ENCODE peak calls at places on chromosomes 5 and 9, in five cellular contexts. Z is hepatocyte, S is stomach, L is dorsolateral prefrontal cortex, O is transverse colon. Q is an unnamed sample.
A peak's percentile ranks its signal among the peaks of the same experiment; 100 is the strongest.

GRCh38 chr5:122707796-122708195 is 67.1 kb upstream of the SNX2 start:
- DNase-seq in Z (no peak), S (no peak), L (no peak), O (no peak), Q (no peak)

GRCh38 chr5:174307656-174308271 is 262.3 kb downstream of the NSG2 start:
- DNase-seq in Z (no peak), S (no peak), L (no peak), O (no peak), Q (no peak)

GRCh38 chr9:34988218-34989055 is 1.1 kb upstream of the DNAJB5 start:
- DNase-seq in Z (no peak), S (no peak), L (peak; percentile 79), O (peak; percentile 37), Q (no peak)

GRCh38 chr9:31347082-31347617 is 1037.3 kb upstream of the ACO1 start:
- DNase-seq in Z (no peak), S (no peak), L (no peak), O (no peak), Q (no peak)

GRCh38 chr5:96017951-96018350 is 56.3 kb upstream of the ELL2 start:
- DNase-seq in Z (peak; percentile 49), S (no peak), L (no peak), O (no peak), Q (no peak)

GRCh38 chr5:36630201-36630968 is 24.0 kb downstream of the SLC1A3 start:
- DNase-seq in Z (no peak), S (no peak), L (no peak), O (no peak), Q (no peak)

GRCh38 chr5:149007174-149007573 is 55.7 kb downstream of the SH3TC2 start:
- DNase-seq in Z (no peak), S (no peak), L (no peak), O (no peak), Q (no peak)

GRCh38 chr5:150616506-150616905 is 24.0 kb upstream of the SYNPO start:
- DNase-seq in Z (no peak), S (no peak), L (no peak), O (no peak), Q (no peak)

GRCh38 chr5:177369050-177369912 is 11.6 kb downstream of the RGS14 start:
- DNase-seq in Z (peak; percentile 57), S (no peak), L (peak; percentile 58), O (no peak), Q (no peak)

GRCh38 chr5:149371296-149371962 is 7.7 kb downstream of the IL17B start:
- DNase-seq in Z (peak; percentile 81), S (peak; percentile 72), L (peak; percentile 56), O (peak; percentile 72), Q (no peak)

GRCh38 chr9:26112724-26113123 is 434.5 kb upstream of the TUSC1 start:
- DNase-seq in Z (no peak), S (no peak), L (no peak), O (no peak), Q (no peak)

GRCh38 chr9:70340572-70340971 is 73.9 kb downstream of the KLF9 start:
- DNase-seq in Z (peak; percentile 36), S (no peak), L (no peak), O (no peak), Q (no peak)

GRCh38 chr9:121013911-121014310 is 36.2 kb downstream of the C5 start:
- DNase-seq in Z (no peak), S (no peak), L (no peak), O (no peak), Q (no peak)

GRCh38 chr5:173554989-173555705 is 61.3 kb downstream of the BOD1 start:
- DNase-seq in Z (no peak), S (no peak), L (peak; percentile 74), O (no peak), Q (no peak)

DNA sequence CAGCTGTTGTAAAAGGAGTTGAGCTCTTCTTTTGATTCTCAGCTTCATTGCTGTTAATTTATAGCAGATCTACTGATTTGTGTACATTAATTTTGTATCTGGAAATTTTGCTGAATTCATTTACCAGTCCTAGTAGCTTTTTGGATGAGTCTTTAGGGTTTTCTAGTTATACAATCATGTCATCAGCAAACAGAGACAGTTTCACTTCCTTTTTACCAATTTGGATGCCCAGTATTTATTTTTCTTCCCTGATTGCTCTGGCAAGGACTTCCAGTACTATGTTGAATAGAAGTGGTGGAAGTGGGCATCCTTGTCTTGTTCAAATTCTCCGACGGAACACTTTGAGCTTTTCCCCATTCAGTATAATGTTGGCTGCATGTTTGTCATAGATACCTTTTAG is 398.9 kb upstream of the POU5F2 start:
- DNase-seq in Z (no peak), S (no peak), L (no peak), O (no peak), Q (no peak)
- TF ChIP-seq CTCF in Z (no peak), S (no peak), L (no peak), O (no peak), Q (no peak)

GRCh38 chr5:180799902-180800801 is 2.5 kb downstream of the MGAT1 start:
- DNase-seq in Z (no peak), S (no peak), L (peak; percentile 16), O (no peak), Q (no peak)
- TF ChIP-seq CTCF in Z (peak; percentile 2), S (no peak), L (no peak), O (no peak), Q (peak; percentile 46)

GRCh38 chr9:72612449-72612848 is 91.0 kb downstream of the TMC1 start:
- DNase-seq in Z (no peak), S (no peak), L (no peak), O (no peak), Q (no peak)
- TF ChIP-seq CTCF in Z (no peak), S (no peak), L (no peak), O (no peak), Q (peak; percentile 65)

GRCh38 chr9:14029811-14030210 is 284.1 kb downstream of the NFIB start:
- DNase-seq in Z (no peak), S (no peak), L (no peak), O (no peak), Q (no peak)

GRCh38 chr9:14031761-14032279 is 282.1 kb downstream of the NFIB start:
- DNase-seq in Z (no peak), S (no peak), L (no peak), O (no peak), Q (no peak)

GRCh38 chr9:14033067-14033466 is 280.9 kb downstream of the NFIB start:
- DNase-seq in Z (no peak), S (no peak), L (no peak), O (no peak), Q (no peak)

GRCh38 chr9:14030350-14030823 is 283.6 kb downstream of the NFIB start:
- DNase-seq in Z (peak; percentile 75), S (no peak), L (no peak), O (no peak), Q (no peak)

DNA sequence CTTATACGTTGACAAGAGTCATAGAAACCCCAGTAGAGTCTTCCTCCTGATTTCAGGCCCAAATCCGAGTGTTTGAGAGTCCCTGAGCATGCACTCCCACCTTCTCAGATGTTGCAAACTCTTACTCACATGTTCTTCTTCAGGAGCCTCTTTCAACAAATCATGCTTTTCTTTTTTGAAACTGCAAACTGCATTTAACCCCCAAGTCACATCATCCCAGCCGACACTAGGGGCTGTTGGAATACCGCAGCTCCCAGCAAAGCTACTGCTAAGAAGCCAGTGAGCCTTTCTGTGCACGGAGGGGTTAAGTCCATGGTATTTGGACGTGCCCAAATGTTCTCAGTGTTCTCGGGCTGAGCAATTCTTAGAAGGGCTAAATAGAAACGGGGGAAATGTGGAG is 282.9 kb downstream of the NFIB start:
- DNase-seq in Z (peak; percentile 72), S (no peak), L (no peak), O (no peak), Q (no peak)
- TF ChIP-seq CTCF in Z (peak; percentile 31), S (no peak), L (no peak), O (no peak), Q (peak; percentile 61)

DNA sequence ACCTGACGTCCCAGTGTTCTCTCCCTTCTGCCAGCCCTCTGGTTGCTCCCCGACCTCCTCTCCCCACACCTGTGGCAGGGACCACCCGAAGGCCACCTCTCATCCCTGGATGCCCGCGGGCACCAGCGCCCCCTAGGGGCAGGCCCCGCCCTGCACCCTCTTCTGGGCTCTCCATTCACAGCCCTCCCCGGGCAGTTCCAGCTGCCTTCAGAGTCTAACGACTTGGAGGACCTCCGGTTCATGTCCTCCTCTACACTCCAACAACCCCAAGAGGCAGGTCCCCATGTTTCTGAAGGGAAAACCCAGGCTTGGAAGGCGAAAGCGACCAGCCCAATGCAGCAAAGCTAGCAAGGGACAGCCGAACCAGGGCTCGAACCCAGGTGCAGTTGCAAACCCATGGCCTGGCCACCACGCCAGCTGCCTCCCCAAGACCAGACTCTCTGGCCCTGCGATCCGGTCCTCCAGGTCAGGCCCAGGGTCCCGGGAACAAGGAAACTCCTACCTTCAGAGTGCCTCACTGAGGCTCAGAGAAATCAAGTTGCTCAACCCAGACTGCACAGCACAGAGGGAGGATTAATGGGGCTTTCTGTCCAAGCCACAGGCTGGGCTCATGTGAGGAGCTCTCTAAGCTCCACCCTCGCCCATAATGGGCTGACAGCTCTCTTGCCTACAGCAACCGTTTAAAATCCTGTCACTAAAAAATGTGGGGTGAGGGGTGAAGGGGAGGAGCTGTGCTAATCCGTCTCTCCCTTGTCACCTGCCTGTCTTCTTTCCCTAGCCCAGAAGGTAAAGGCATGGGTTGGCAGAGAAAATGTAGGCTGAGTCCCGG is 89.0 kb downstream of the LMX1B start:
- DNase-seq in Z (peak; percentile 49), S (no peak), L (peak; percentile 32), O (no peak), Q (peak; percentile 86)
- TF ChIP-seq CTCF in Z (peak; percentile 48), S (peak; percentile 27), L (peak; percentile 41), O (peak; percentile 52), Q (peak; percentile 79)

GRCh38 chr5:107295914-107296313 is 374.8 kb downstream of the EFNA5 start:
- DNase-seq in Z (no peak), S (no peak), L (no peak), O (no peak), Q (no peak)
- TF ChIP-seq CTCF in Z (no peak), S (no peak), L (no peak), O (no peak), Q (no peak)

DNA sequence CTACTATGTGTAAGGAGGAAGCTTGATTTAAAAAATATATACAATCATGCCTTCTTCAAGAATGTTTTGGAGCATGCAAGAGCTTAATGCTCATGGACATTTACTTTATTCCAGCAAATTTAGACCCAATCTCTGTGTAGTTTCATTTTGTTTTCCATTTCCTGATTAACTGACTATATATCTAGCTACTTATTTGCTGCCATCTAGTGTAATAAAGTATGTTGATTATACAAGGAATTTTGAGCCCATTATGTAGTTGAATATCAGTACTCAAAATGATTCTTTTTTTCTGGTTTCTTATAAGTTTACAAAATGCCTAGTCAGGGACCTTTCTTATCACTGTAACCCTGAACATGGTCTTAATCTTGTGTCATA is 100.0 kb upstream of the CCDC152 start:
- DNase-seq in Z (no peak), S (no peak), L (no peak), O (no peak), Q (no peak)
- TF ChIP-seq CTCF in Z (peak; percentile 46), S (no peak), L (no peak), O (peak; percentile 14), Q (peak; percentile 77)

DNA sequence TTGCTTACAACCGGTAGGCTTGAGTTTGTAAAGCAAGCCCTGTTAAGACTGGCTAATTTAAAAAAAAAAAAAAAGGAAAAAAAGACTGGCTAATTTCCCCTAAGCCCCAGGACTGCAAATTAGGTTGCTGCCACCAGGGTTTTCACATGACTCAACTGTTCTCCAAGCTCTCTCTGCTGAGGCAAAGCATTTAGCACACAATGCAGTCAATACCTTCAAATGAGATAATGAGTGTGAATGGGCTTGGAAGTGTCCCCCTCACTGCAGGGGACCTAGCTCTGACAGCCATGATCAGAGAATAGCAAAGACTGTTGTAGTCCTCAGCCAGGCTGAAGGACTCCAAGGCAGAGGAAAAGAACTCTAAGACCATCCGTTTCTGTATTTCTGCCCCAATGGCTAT is 42.8 kb upstream of the ZSWIM6 start:
- DNase-seq in Z (no peak), S (no peak), L (no peak), O (no peak), Q (no peak)
- TF ChIP-seq CTCF in Z (no peak), S (no peak), L (no peak), O (no peak), Q (peak; percentile 18)

GRCh38 chr5:112472614-112473013 is 53.5 kb upstream of the EPB41L4A start:
- DNase-seq in Z (no peak), S (no peak), L (no peak), O (no peak), Q (no peak)
- TF ChIP-seq CTCF in Z (no peak), S (no peak), L (no peak), O (no peak), Q (no peak)

Q was measured in chondrocyte.